ENCODE peak calls at places on chromosomes 7 and 10, in six cellular contexts. U is lower lobe of right lung, Q is EH, R is NCI-H2171, S is putamen, X is mucosa of gallbladder. Z is an unnamed sample.

GRCh38 chr10:104441601-104442000 is 88.0 kb downstream of the CFAP58 start:
- DNase-seq in U (no peak), Q (peak; percentile 98), R (no peak), S (no peak), X (no peak), Z (no peak)

GRCh38 chr7:31126976-31127375 is 74.9 kb downstream of the ADCYAP1R1 start:
- DNase-seq in U (no peak), Q (peak; percentile 23), R (peak; percentile 20), S (no peak), X (no peak), Z (no peak)

GRCh38 chr10:86827639-86828038 is 71.2 kb downstream of the BMPR1A start:
- DNase-seq in U (no peak), Q (no peak), R (no peak), S (no peak), X (no peak), Z (no peak)

GRCh38 chr10:15197911-15198310 is 29.4 kb upstream of the NMT2 start:
- DNase-seq in U (no peak), Q (no peak), R (no peak), S (no peak), X (no peak), Z (no peak)

GRCh38 chr10:123559066-123559822 is 106.9 kb upstream of the GPR26 start:
- DNase-seq in U (peak; percentile 65), Q (peak; percentile 57), R (peak; percentile 17), S (peak; percentile 95), X (peak; percentile 66), Z (peak; percentile 95)

GRCh38 chr7:36100293-36100692 is 52.8 kb upstream of the EEPD1 start:
- DNase-seq in U (no peak), Q (peak; percentile 7), R (no peak), S (no peak), X (no peak), Z (no peak)

GRCh38 chr10:102714621-102715455 is at the start of gene SFXN2:
- DNase-seq in U (peak; percentile 67), Q (no peak), R (peak; percentile 16), S (peak; percentile 39), X (no peak), Z (peak; percentile 44)

GRCh38 chr10:52256832-52257691 is 57.0 kb upstream of the DKK1 start:
- DNase-seq in U (no peak), Q (no peak), R (no peak), S (no peak), X (no peak), Z (no peak)

GRCh38 chr7:33986951-33987948 is 81.9 kb downstream of the BMPER start:
- DNase-seq in U (no peak), Q (peak; percentile 99), R (no peak), S (peak; percentile 33), X (no peak), Z (no peak)

GRCh38 chr7:117808273-117808868 is 64.9 kb downstream of the CTTNBP2 start:
- DNase-seq in U (no peak), Q (no peak), R (no peak), S (peak; percentile 75), X (peak; percentile 22), Z (peak; percentile 55)

Z was measured in head of caudate nucleus.